ENCODE peak calls at places on chromosomes 3 and 15, in eight cellular contexts. D is EH; G is left ventricle myocardium superior; Z is SK-MEL-5; P is M059J; X is non-pigmented ciliary epithelial cell; H is nucleus accumbens; I is activated CD8-positive, alpha-beta memory T cell treated with anti-CD3 and anti-CD28 coated beads for 1 hour. Y is an unnamed sample.

GRCh38 chr3:170331143-170331542 is 26.4 kb upstream of the SKIL start:
- DNase-seq in I (no peak), P (no peak), Z (peak), X (no peak), G (no peak), H (no peak), D (no peak), Y (no peak)

GRCh38 chr3:46573701-46574100 is 7.6 kb upstream of the LRRC2 start:
- DNase-seq in I (no peak), P (no peak), X (no peak), H (no peak), G (no peak), Z (no peak), D (no peak), Y (no peak)

GRCh38 chr3:133468251-133468721 is 68.4 kb downstream of the BFSP2 start:
- DNase-seq in I (no peak), P (no peak), Z (peak), H (no peak), X (no peak), G (no peak), D (peak), Y (no peak)

GRCh38 chr15:91710072-91710471 is 143.4 kb upstream of the SLCO3A1 start:
- DNase-seq in P (peak), G (no peak), I (no peak), H (no peak), Z (peak), D (no peak), X (no peak), Y (peak)

GRCh38 chr3:190585771-190586630 is 72.1 kb downstream of the IL1RAP start:
- DNase-seq in Z (peak), H (no peak), D (peak), I (no peak), X (peak), P (peak), G (no peak), Y (peak)

GRCh38 chr3:185176756-185177359 is 24.0 kb upstream of the C3orf70 start:
- DNase-seq in X (no peak), G (no peak), D (peak), Z (peak), I (no peak), H (peak), P (peak), Y (peak)

GRCh38 chr3:177144922-177145321 is 52.4 kb downstream of the TBL1XR1 start:
- DNase-seq in D (no peak), P (no peak), I (no peak), G (no peak), H (no peak), Z (no peak), X (no peak), Y (peak)

GRCh38 chr3:156211583-156211982 is 91.2 kb downstream of the KCNAB1 start:
- DNase-seq in I (no peak), X (no peak), P (peak), G (no peak), D (peak), H (no peak), Z (no peak), Y (peak)

GRCh38 chr3:154040283-154040682 is 80.9 kb upstream of the ARHGEF26 start:
- DNase-seq in X (no peak), G (no peak), D (peak), H (no peak), Z (peak), P (peak), I (no peak), Y (peak)

GRCh38 chr3:100033814-100034490 is 80.3 kb downstream of the FILIP1L start:
- DNase-seq in X (no peak), Z (no peak), G (no peak), I (no peak), D (peak), H (no peak), P (no peak), Y (no peak)

GRCh38 chr3:52244061-52244628 is 1.4 kb upstream of the PPM1M start:
- DNase-seq in P (peak), X (no peak), G (no peak), Z (peak), D (peak), H (no peak), I (no peak), Y (peak)

GRCh38 chr15:77418341-77419049 is 1.4 kb downstream of the PEAK1 start:
- DNase-seq in I (no peak), P (peak), H (no peak), X (no peak), D (peak), Z (no peak), G (no peak), Y (no peak)

GRCh38 chr3:177410734-177411133 is 213.5 kb upstream of the TBL1XR1 start:
- DNase-seq in I (no peak), P (no peak), G (no peak), Z (no peak), D (no peak), H (no peak), X (no peak), Y (no peak)

GRCh38 chr3:2697589-2697988 is 412.6 kb downstream of the IL5RA start:
- DNase-seq in Z (no peak), G (no peak), I (no peak), P (no peak), X (no peak), D (no peak), H (no peak), Y (no peak)

Y was measured in epithelial cell of esophagus.